ENCODE peak calls at places on chromosome 17, in six cellular contexts. One of them, this sample, is unnamed.
A peak's percentile ranks its signal among the peaks of the same experiment; 100 is the strongest.

GRCh38 chr17:19945009-19945650 is 32.5 kb downstream of the AKAP10 start:
- DNase-seq in ELR: no peak
- DNase-seq in cerebellar nuclear complex: no peak
- DNase-seq in stimulated activated CD8-positive, alpha-beta memory T cell treated with anti-CD3 and anti-CD28 coated beads, Interleukin-12 subunit alpha, Interleukin-12 subunit beta, amount 100 ng/mL, for 4 hours: no peak
- DNase-seq in A172: no peak
- DNase-seq in AG08395: no peak
- DNase-seq in this sample: no peak

GRCh38 chr17:82419471-82419995 is 1.1 kb upstream of the OGFOD3 start:
- DNase-seq in ELR: peak; percentile 27
- DNase-seq in cerebellar nuclear complex: no peak
- DNase-seq in stimulated activated CD8-positive, alpha-beta memory T cell treated with anti-CD3 and anti-CD28 coated beads, Interleukin-12 subunit alpha, Interleukin-12 subunit beta, amount 100 ng/mL, for 4 hours: no peak
- DNase-seq in A172: no peak
- DNase-seq in AG08395: no peak
- DNase-seq in this sample: peak; percentile 12

GRCh38 chr17:2056221-2057129 is 1.6 kb downstream of the HIC1 start:
- DNase-seq in ELR: peak; percentile 70
- DNase-seq in cerebellar nuclear complex: no peak
- DNase-seq in stimulated activated CD8-positive, alpha-beta memory T cell treated with anti-CD3 and anti-CD28 coated beads, Interleukin-12 subunit alpha, Interleukin-12 subunit beta, amount 100 ng/mL, for 4 hours: no peak
- DNase-seq in A172: no peak
- DNase-seq in AG08395: no peak
- DNase-seq in this sample: no peak

GRCh38 chr17:69417545-69418483 is 3.3 kb downstream of the MAP2K6 start:
- DNase-seq in ELR: peak; percentile 29
- DNase-seq in cerebellar nuclear complex: no peak
- DNase-seq in stimulated activated CD8-positive, alpha-beta memory T cell treated with anti-CD3 and anti-CD28 coated beads, Interleukin-12 subunit alpha, Interleukin-12 subunit beta, amount 100 ng/mL, for 4 hours: no peak
- DNase-seq in A172: no peak
- DNase-seq in AG08395: no peak
- DNase-seq in this sample: no peak

GRCh38 chr17:80805032-80805751 is 186.4 kb upstream of the CHMP6 start:
- DNase-seq in ELR: no peak
- DNase-seq in cerebellar nuclear complex: no peak
- DNase-seq in stimulated activated CD8-positive, alpha-beta memory T cell treated with anti-CD3 and anti-CD28 coated beads, Interleukin-12 subunit alpha, Interleukin-12 subunit beta, amount 100 ng/mL, for 4 hours: no peak
- DNase-seq in A172: no peak
- DNase-seq in AG08395: no peak
- DNase-seq in this sample: peak; percentile 50

GRCh38 chr17:69505740-69506139 is 91.2 kb downstream of the MAP2K6 start:
- DNase-seq in ELR: no peak
- DNase-seq in cerebellar nuclear complex: no peak
- DNase-seq in stimulated activated CD8-positive, alpha-beta memory T cell treated with anti-CD3 and anti-CD28 coated beads, Interleukin-12 subunit alpha, Interleukin-12 subunit beta, amount 100 ng/mL, for 4 hours: no peak
- DNase-seq in A172: no peak
- DNase-seq in AG08395: no peak
- DNase-seq in this sample: no peak

GRCh38 chr17:65750678-65751077 is 189.2 kb upstream of the AXIN2 start:
- DNase-seq in ELR: peak; percentile 95
- DNase-seq in cerebellar nuclear complex: no peak
- DNase-seq in stimulated activated CD8-positive, alpha-beta memory T cell treated with anti-CD3 and anti-CD28 coated beads, Interleukin-12 subunit alpha, Interleukin-12 subunit beta, amount 100 ng/mL, for 4 hours: no peak
- DNase-seq in A172: peak; percentile 93
- DNase-seq in AG08395: peak; percentile 91
- DNase-seq in this sample: no peak

GRCh38 chr17:6163632-6164319 is 93.6 kb downstream of the WSCD1 start:
- DNase-seq in ELR: no peak
- DNase-seq in cerebellar nuclear complex: no peak
- DNase-seq in stimulated activated CD8-positive, alpha-beta memory T cell treated with anti-CD3 and anti-CD28 coated beads, Interleukin-12 subunit alpha, Interleukin-12 subunit beta, amount 100 ng/mL, for 4 hours: no peak
- DNase-seq in A172: no peak
- DNase-seq in AG08395: no peak
- DNase-seq in this sample: no peak

GRCh38 chr17:73354423-73355284 is 42.9 kb upstream of the CDC42EP4 start:
- DNase-seq in ELR: no peak
- DNase-seq in cerebellar nuclear complex: no peak
- DNase-seq in stimulated activated CD8-positive, alpha-beta memory T cell treated with anti-CD3 and anti-CD28 coated beads, Interleukin-12 subunit alpha, Interleukin-12 subunit beta, amount 100 ng/mL, for 4 hours: no peak
- DNase-seq in A172: no peak
- DNase-seq in AG08395: no peak
- DNase-seq in this sample: no peak

GRCh38 chr17:3685174-3685812 is 10.7 kb downstream of the P2RX5 start:
- DNase-seq in ELR: no peak
- DNase-seq in cerebellar nuclear complex: no peak
- DNase-seq in stimulated activated CD8-positive, alpha-beta memory T cell treated with anti-CD3 and anti-CD28 coated beads, Interleukin-12 subunit alpha, Interleukin-12 subunit beta, amount 100 ng/mL, for 4 hours: no peak
- DNase-seq in A172: no peak
- DNase-seq in AG08395: no peak
- DNase-seq in this sample: no peak

GRCh38 chr17:78493455-78494188 is 83.6 kb downstream of the DNAH17 start:
- DNase-seq in ELR: no peak
- DNase-seq in cerebellar nuclear complex: no peak
- DNase-seq in stimulated activated CD8-positive, alpha-beta memory T cell treated with anti-CD3 and anti-CD28 coated beads, Interleukin-12 subunit alpha, Interleukin-12 subunit beta, amount 100 ng/mL, for 4 hours: no peak
- DNase-seq in A172: no peak
- DNase-seq in AG08395: no peak
- DNase-seq in this sample: no peak

GRCh38 chr17:40915199-40915661 is 22.2 kb downstream of the KRT23 start:
- DNase-seq in ELR: peak; percentile 99
- DNase-seq in cerebellar nuclear complex: no peak
- DNase-seq in stimulated activated CD8-positive, alpha-beta memory T cell treated with anti-CD3 and anti-CD28 coated beads, Interleukin-12 subunit alpha, Interleukin-12 subunit beta, amount 100 ng/mL, for 4 hours: no peak
- DNase-seq in A172: peak; percentile 94
- DNase-seq in AG08395: peak; percentile 80
- DNase-seq in this sample: no peak

GRCh38 chr17:67994827-67995567 is 1.3 kb downstream of the C17orf58 start:
- DNase-seq in ELR: peak; percentile 86
- DNase-seq in cerebellar nuclear complex: no peak
- DNase-seq in stimulated activated CD8-positive, alpha-beta memory T cell treated with anti-CD3 and anti-CD28 coated beads, Interleukin-12 subunit alpha, Interleukin-12 subunit beta, amount 100 ng/mL, for 4 hours: no peak
- DNase-seq in A172: peak; percentile 30
- DNase-seq in AG08395: peak; percentile 83
- DNase-seq in this sample: no peak

GRCh38 chr17:79609616-79610150 is 1.2 kb downstream of the RBFOX3 start:
- DNase-seq in ELR: no peak
- DNase-seq in cerebellar nuclear complex: no peak
- DNase-seq in stimulated activated CD8-positive, alpha-beta memory T cell treated with anti-CD3 and anti-CD28 coated beads, Interleukin-12 subunit alpha, Interleukin-12 subunit beta, amount 100 ng/mL, for 4 hours: no peak
- DNase-seq in A172: no peak
- DNase-seq in AG08395: no peak
- DNase-seq in this sample: no peak

GRCh38 chr17:4796550-4796915 is 569 bp downstream of the PSMB6 start:
- DNase-seq in ELR: peak; percentile 70
- DNase-seq in cerebellar nuclear complex: no peak
- DNase-seq in stimulated activated CD8-positive, alpha-beta memory T cell treated with anti-CD3 and anti-CD28 coated beads, Interleukin-12 subunit alpha, Interleukin-12 subunit beta, amount 100 ng/mL, for 4 hours: no peak
- DNase-seq in A172: peak; percentile 49
- DNase-seq in AG08395: peak; percentile 68
- DNase-seq in this sample: no peak

GRCh38 chr17:63969278-63969677 is 3.4 kb downstream of the SCN4A start:
- DNase-seq in ELR: no peak
- DNase-seq in cerebellar nuclear complex: no peak
- DNase-seq in stimulated activated CD8-positive, alpha-beta memory T cell treated with anti-CD3 and anti-CD28 coated beads, Interleukin-12 subunit alpha, Interleukin-12 subunit beta, amount 100 ng/mL, for 4 hours: no peak
- DNase-seq in A172: no peak
- DNase-seq in AG08395: no peak
- DNase-seq in this sample: no peak

GRCh38 chr17:2034806-2035548 is 5.0 kb downstream of the DPH1 start:
- DNase-seq in ELR: peak; percentile 76
- DNase-seq in cerebellar nuclear complex: no peak
- DNase-seq in stimulated activated CD8-positive, alpha-beta memory T cell treated with anti-CD3 and anti-CD28 coated beads, Interleukin-12 subunit alpha, Interleukin-12 subunit beta, amount 100 ng/mL, for 4 hours: no peak
- DNase-seq in A172: peak; percentile 65
- DNase-seq in AG08395: peak; percentile 66
- DNase-seq in this sample: no peak

GRCh38 chr17:19334331-19334730 is 28.2 kb downstream of the B9D1 start:
- DNase-seq in ELR: no peak
- DNase-seq in cerebellar nuclear complex: no peak
- DNase-seq in stimulated activated CD8-positive, alpha-beta memory T cell treated with anti-CD3 and anti-CD28 coated beads, Interleukin-12 subunit alpha, Interleukin-12 subunit beta, amount 100 ng/mL, for 4 hours: no peak
- DNase-seq in A172: no peak
- DNase-seq in AG08395: no peak
- DNase-seq in this sample: no peak

GRCh38 chr17:66655461-66655860 is 179.5 kb upstream of the CACNG5 start:
- DNase-seq in ELR: no peak
- DNase-seq in cerebellar nuclear complex: no peak
- DNase-seq in stimulated activated CD8-positive, alpha-beta memory T cell treated with anti-CD3 and anti-CD28 coated beads, Interleukin-12 subunit alpha, Interleukin-12 subunit beta, amount 100 ng/mL, for 4 hours: no peak
- DNase-seq in A172: no peak
- DNase-seq in AG08395: no peak
- DNase-seq in this sample: no peak

GRCh38 chr17:2940352-2940751 is 123.1 kb downstream of the OR1D5 start:
- DNase-seq in ELR: no peak
- DNase-seq in cerebellar nuclear complex: no peak
- DNase-seq in stimulated activated CD8-positive, alpha-beta memory T cell treated with anti-CD3 and anti-CD28 coated beads, Interleukin-12 subunit alpha, Interleukin-12 subunit beta, amount 100 ng/mL, for 4 hours: no peak
- DNase-seq in A172: no peak
- DNase-seq in AG08395: peak; percentile 30
- DNase-seq in this sample: no peak

GRCh38 chr17:13601776-13602551 is at the start of gene HS3ST3A1:
- DNase-seq in ELR: peak; percentile 89
- DNase-seq in cerebellar nuclear complex: no peak
- DNase-seq in stimulated activated CD8-positive, alpha-beta memory T cell treated with anti-CD3 and anti-CD28 coated beads, Interleukin-12 subunit alpha, Interleukin-12 subunit beta, amount 100 ng/mL, for 4 hours: no peak
- DNase-seq in A172: peak; percentile 87
- DNase-seq in AG08395: peak; percentile 89
- DNase-seq in this sample: no peak

GRCh38 chr17:68807998-68808772 is 147.0 kb downstream of the ABCA8 start:
- DNase-seq in ELR: no peak
- DNase-seq in cerebellar nuclear complex: no peak
- DNase-seq in stimulated activated CD8-positive, alpha-beta memory T cell treated with anti-CD3 and anti-CD28 coated beads, Interleukin-12 subunit alpha, Interleukin-12 subunit beta, amount 100 ng/mL, for 4 hours: no peak
- DNase-seq in A172: no peak
- DNase-seq in AG08395: peak; percentile 35
- DNase-seq in this sample: no peak

GRCh38 chr17:1227917-1228751 is 42.1 kb upstream of the BHLHA9 start:
- DNase-seq in ELR: no peak
- DNase-seq in cerebellar nuclear complex: no peak
- DNase-seq in stimulated activated CD8-positive, alpha-beta memory T cell treated with anti-CD3 and anti-CD28 coated beads, Interleukin-12 subunit alpha, Interleukin-12 subunit beta, amount 100 ng/mL, for 4 hours: peak; percentile 6
- DNase-seq in A172: no peak
- DNase-seq in AG08395: no peak
- DNase-seq in this sample: peak; percentile 61

GRCh38 chr17:39668141-39668924 is at the start of gene PNMT:
- DNase-seq in ELR: peak; percentile 68
- DNase-seq in cerebellar nuclear complex: no peak
- DNase-seq in stimulated activated CD8-positive, alpha-beta memory T cell treated with anti-CD3 and anti-CD28 coated beads, Interleukin-12 subunit alpha, Interleukin-12 subunit beta, amount 100 ng/mL, for 4 hours: peak; percentile 39
- DNase-seq in A172: no peak
- DNase-seq in AG08395: peak; percentile 50
- DNase-seq in this sample: peak; percentile 83

GRCh38 chr17:48486557-48486956 is 44.3 kb downstream of the HOXB1 start:
- DNase-seq in ELR: peak; percentile 99
- DNase-seq in cerebellar nuclear complex: no peak
- DNase-seq in stimulated activated CD8-positive, alpha-beta memory T cell treated with anti-CD3 and anti-CD28 coated beads, Interleukin-12 subunit alpha, Interleukin-12 subunit beta, amount 100 ng/mL, for 4 hours: no peak
- DNase-seq in A172: peak; percentile 98
- DNase-seq in AG08395: peak; percentile 92
- DNase-seq in this sample: no peak

GRCh38 chr17:76529643-76530488 is 7.6 kb downstream of the CYGB start:
- DNase-seq in ELR: peak; percentile 71
- DNase-seq in cerebellar nuclear complex: no peak
- DNase-seq in stimulated activated CD8-positive, alpha-beta memory T cell treated with anti-CD3 and anti-CD28 coated beads, Interleukin-12 subunit alpha, Interleukin-12 subunit beta, amount 100 ng/mL, for 4 hours: no peak
- DNase-seq in A172: peak; percentile 29
- DNase-seq in AG08395: peak; percentile 69
- DNase-seq in this sample: no peak

GRCh38 chr17:73015722-73016276 is 76.7 kb downstream of the SLC39A11 start:
- DNase-seq in ELR: no peak
- DNase-seq in cerebellar nuclear complex: no peak
- DNase-seq in stimulated activated CD8-positive, alpha-beta memory T cell treated with anti-CD3 and anti-CD28 coated beads, Interleukin-12 subunit alpha, Interleukin-12 subunit beta, amount 100 ng/mL, for 4 hours: no peak
- DNase-seq in A172: no peak
- DNase-seq in AG08395: no peak
- DNase-seq in this sample: no peak

GRCh38 chr17:76005263-76006149 is 4.9 kb downstream of the CDK3 start:
- DNase-seq in ELR: peak; percentile 79
- DNase-seq in cerebellar nuclear complex: no peak
- DNase-seq in stimulated activated CD8-positive, alpha-beta memory T cell treated with anti-CD3 and anti-CD28 coated beads, Interleukin-12 subunit alpha, Interleukin-12 subunit beta, amount 100 ng/mL, for 4 hours: peak; percentile 42
- DNase-seq in A172: peak; percentile 55
- DNase-seq in AG08395: peak; percentile 78
- DNase-seq in this sample: peak; percentile 83

GRCh38 chr17:15233022-15233805 is 31.9 kb downstream of the PMP22 start:
- DNase-seq in ELR: peak; percentile 79
- DNase-seq in cerebellar nuclear complex: no peak
- DNase-seq in stimulated activated CD8-positive, alpha-beta memory T cell treated with anti-CD3 and anti-CD28 coated beads, Interleukin-12 subunit alpha, Interleukin-12 subunit beta, amount 100 ng/mL, for 4 hours: no peak
- DNase-seq in A172: peak; percentile 38
- DNase-seq in AG08395: peak; percentile 91
- DNase-seq in this sample: no peak